ENCODE peak calls at places on chromosomes 16 and 17, in five cellular contexts. D is non-pigmented ciliary epithelial cell; I is EH; W is CD8-positive, alpha-beta T cell; T is effector memory CD8-positive, alpha-beta T cell. Z is an unnamed sample.

GRCh38 chr16:51359141-51359960 is 208.3 kb upstream of the SALL1 start:
- DNase-seq in D (no peak), I (no peak), T (no peak), W (no peak), Z (no peak)

GRCh38 chr16:46932802-46933201 is 40.7 kb downstream of the DNAJA2 start:
- DNase-seq in T (no peak), W (no peak), I (no peak), D (no peak), Z (no peak)

GRCh38 chr16:87860553-87861299 is 8.6 kb downstream of the SLC7A5 start:
- DNase-seq in I (peak), D (no peak), T (no peak), W (no peak), Z (no peak)

GRCh38 chr16:83738926-83739503 is 68.8 kb upstream of the HSBP1 start:
- DNase-seq in I (no peak), T (no peak), W (no peak), D (peak), Z (no peak)

GRCh38 chr16:77452243-77452642 is 17.4 kb upstream of the ADAMTS18 start:
- DNase-seq in D (no peak), T (no peak), W (no peak), I (no peak), Z (no peak)

GRCh38 chr16:68486671-68487495 is 38.6 kb upstream of the SMPD3 start:
- DNase-seq in D (no peak), T (no peak), I (peak), W (no peak), Z (no peak)

GRCh38 chr17:17605747-17606083 is 14.2 kb upstream of the PEMT start:
- DNase-seq in D (peak), I (peak), T (no peak), W (no peak), Z (no peak)

GRCh38 chr17:28151001-28151400 is 108.5 kb downstream of the NLK start:
- DNase-seq in W (no peak), D (no peak), T (no peak), I (no peak), Z (no peak)

Z was measured in kidney epithelial cell.